ENCODE peak calls at places on chromosomes 5 and 9, in eight cellular contexts. W, E, I, B, D, J, T and C are unnamed samples.
A peak's percentile ranks its signal among the peaks of the same experiment; 100 is the strongest.

GRCh38 chr9:129351058-129351641 is 173.1 kb upstream of the IER5L start:
- DNase-seq in W (no peak), E (peak; percentile 89), I (peak; percentile 63), B (peak; percentile 29), D (no peak), J (no peak), T (no peak), C (no peak)

GRCh38 chr5:143679777-143680176 is 132.2 kb upstream of the HMHB1 start:
- DNase-seq in W (no peak), E (no peak), I (no peak), B (no peak), D (no peak), J (no peak), T (no peak), C (no peak)

GRCh38 chr5:56986631-56986957 is 34.7 kb upstream of the MIER3 start:
- DNase-seq in W (no peak), E (no peak), I (no peak), B (peak; percentile 2), D (no peak), J (no peak), T (no peak), C (no peak)

GRCh38 chr5:73499756-73500155 is 1.5 kb downstream of the BTF3 start:
- DNase-seq in W (no peak), E (no peak), I (no peak), B (no peak), D (no peak), J (no peak), T (no peak), C (no peak)

GRCh38 chr9:38318755-38319495 is 73.6 kb upstream of the ALDH1B1 start:
- DNase-seq in W (no peak), E (no peak), I (no peak), B (peak; percentile 44), D (no peak), J (no peak), T (no peak), C (no peak)

GRCh38 chr5:129163979-129164378 is 69.4 kb downstream of the ISOC1 start:
- DNase-seq in W (no peak), E (no peak), I (no peak), B (no peak), D (no peak), J (peak; percentile 26), T (no peak), C (no peak)

GRCh38 chr5:87069974-87070608 is 197.6 kb upstream of the RASA1 start:
- DNase-seq in W (peak; percentile 73), E (peak; percentile 51), I (no peak), B (peak; percentile 81), D (no peak), J (no peak), T (no peak), C (no peak)

GRCh38 chr5:57662991-57663390 is 180.4 kb upstream of the ACTBL2 start:
- DNase-seq in W (no peak), E (no peak), I (no peak), B (peak; percentile 25), D (no peak), J (no peak), T (no peak), C (no peak)

GRCh38 chr9:132978451-132979087 is at the start of gene GFI1B:
- DNase-seq in W (no peak), E (peak; percentile 84), I (no peak), B (no peak), D (no peak), J (no peak), T (no peak), C (no peak)

GRCh38 chr9:26682796-26683496 is 209.7 kb downstream of the CAAP1 start:
- DNase-seq in W (no peak), E (peak; percentile 61), I (no peak), B (no peak), D (no peak), J (no peak), T (no peak), C (no peak)

GRCh38 chr5:180370861-180371641 is 17.9 kb upstream of the GFPT2 start:
- DNase-seq in W (no peak), E (peak; percentile 62), I (no peak), B (no peak), D (no peak), J (peak; percentile 42), T (peak; percentile 53), C (no peak)

GRCh38 chr9:77826621-77827020 is 178.5 kb upstream of the GNA14 start:
- DNase-seq in W (no peak), E (no peak), I (no peak), B (no peak), D (no peak), J (no peak), T (no peak), C (no peak)

GRCh38 chr9:133855802-133856592 is 117.8 kb upstream of the SARDH start:
- DNase-seq in W (no peak), E (no peak), I (peak; percentile 57), B (peak; percentile 98), D (no peak), J (no peak), T (no peak), C (no peak)

GRCh38 chr5:56696900-56697299 is 118.4 kb upstream of the MAP3K1 start:
- DNase-seq in W (peak; percentile 70), E (no peak), I (peak; percentile 31), B (peak; percentile 59), D (peak; percentile 14), J (no peak), T (no peak), C (peak; percentile 41)

GRCh38 chr9:19133549-19134345 is 6.5 kb upstream of the PLIN2 start:
- DNase-seq in W (no peak), E (no peak), I (no peak), B (no peak), D (no peak), J (no peak), T (no peak), C (no peak)

GRCh38 chr9:99682870-99683269 is 138.8 kb upstream of the NR4A3 start:
- DNase-seq in W (no peak), E (no peak), I (no peak), B (no peak), D (no peak), J (no peak), T (no peak), C (no peak)

GRCh38 chr5:90473321-90474234 is 993 bp downstream of the MBLAC2 start:
- DNase-seq in W (peak; percentile 74), E (peak; percentile 83), I (peak; percentile 18), B (no peak), D (peak; percentile 12), J (peak; percentile 88), T (peak; percentile 47), C (peak; percentile 20)

GRCh38 chr5:158297002-158297527 is 438.1 kb upstream of the CLINT1 start:
- DNase-seq in W (no peak), E (no peak), I (no peak), B (no peak), D (no peak), J (no peak), T (no peak), C (no peak)
- H3K4me1 ChIP-seq in W (no peaks in the 10 kb centered on the region), E (no peaks in the 10 kb centered on the region), I (no peaks in the 10 kb centered on the region), B (no peaks in the 10 kb centered on the region), D (no peaks in the 10 kb centered on the region), J (no peaks in the 10 kb centered on the region), T (no peaks in the 10 kb centered on the region), C (no peaks in the 10 kb centered on the region)

DNA sequence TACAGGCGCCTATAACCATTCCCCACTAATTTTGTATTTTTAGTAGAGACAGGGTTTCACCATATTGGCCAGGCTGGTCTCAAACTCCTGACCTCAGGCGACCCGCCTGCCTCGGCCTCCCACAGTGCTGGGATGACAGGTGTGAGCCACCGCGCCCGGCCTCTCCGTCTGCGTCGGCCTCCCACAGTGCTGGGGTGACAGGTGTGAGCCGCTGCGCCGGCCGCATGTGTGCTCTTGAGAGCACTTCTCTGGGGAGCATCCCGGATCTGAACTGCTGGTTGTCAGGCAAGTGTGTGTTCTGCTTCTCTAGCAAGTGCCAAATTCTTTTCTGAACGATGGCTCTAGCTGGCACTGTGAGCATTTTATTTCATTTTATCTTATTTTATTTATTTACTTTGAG is 3.7 kb upstream of the ENTPD2 start:
- DNase-seq in W (no peak), E (no peak), I (no peak), B (no peak), D (no peak), J (no peak), T (no peak), C (no peak)
- H3K4me1 ChIP-seq in W (peaks cover 34% of the 10 kb centered on the region), E (no peaks in the 10 kb centered on the region), I (peaks cover 29% of the 10 kb centered on the region), B (no peaks in the 10 kb centered on the region), D (peaks cover 18% of the 10 kb centered on the region), J (peaks cover 25% of the 10 kb centered on the region), T (peaks cover 9% of the 10 kb centered on the region), C (peaks cover 8% of the 10 kb centered on the region)

GRCh38 chr5:134503937-134504437 is 21.5 kb upstream of the JADE2 start:
- DNase-seq in W (no peak), E (no peak), I (no peak), B (no peak), D (no peak), J (no peak), T (no peak), C (no peak)
- H3K4me1 ChIP-seq in W (peaks cover 8% of the 10 kb centered on the region), E (peaks cover 9% of the 10 kb centered on the region), I (no peaks in the 10 kb centered on the region), B (peaks cover 12% of the 10 kb centered on the region), D (peaks cover 13% of the 10 kb centered on the region), J (peaks cover 43% of the 10 kb centered on the region), T (peaks cover 47% of the 10 kb centered on the region), C (peaks cover 21% of the 10 kb centered on the region)

DNA sequence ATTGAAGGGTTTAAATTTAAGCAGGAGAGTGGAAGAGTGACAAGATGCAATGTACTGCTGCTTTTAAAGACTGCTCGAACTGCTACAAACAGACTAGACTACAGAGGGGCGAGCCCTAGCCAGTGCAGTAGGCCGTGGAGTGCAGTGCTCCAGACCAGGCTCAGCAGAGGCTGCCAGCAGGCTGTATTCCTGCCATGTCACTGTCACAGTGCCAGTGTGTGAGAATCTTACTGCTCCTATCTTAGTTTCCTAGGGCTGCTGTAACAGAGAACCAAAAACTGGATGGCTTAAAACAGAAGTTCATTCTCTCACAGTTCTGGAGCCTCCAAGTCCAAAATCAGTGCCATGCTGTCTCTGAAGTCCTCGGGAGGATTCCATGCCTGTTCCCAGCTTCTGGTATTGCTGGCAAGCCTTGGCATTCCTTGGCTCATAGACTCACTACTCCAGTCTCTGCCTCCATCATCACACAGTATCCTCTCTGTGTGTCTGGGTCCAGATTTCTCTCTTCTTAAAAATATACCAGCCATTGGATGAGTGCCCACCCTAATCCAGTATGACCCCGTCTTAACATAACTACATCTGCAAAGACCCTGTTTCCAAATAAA is 75.0 kb upstream of the SAP30L start:
- DNase-seq in W (peak; percentile 58), E (no peak), I (no peak), B (no peak), D (no peak), J (no peak), T (no peak), C (no peak)
- H3K4me1 ChIP-seq in W (peaks cover 49% of the 10 kb centered on the region), E (peaks cover 12% of the 10 kb centered on the region), I (no peaks in the 10 kb centered on the region), B (no peaks in the 10 kb centered on the region), D (no peaks in the 10 kb centered on the region), J (peaks cover 4% of the 10 kb centered on the region), T (peaks cover 17% of the 10 kb centered on the region), C (no peaks in the 10 kb centered on the region)

DNA sequence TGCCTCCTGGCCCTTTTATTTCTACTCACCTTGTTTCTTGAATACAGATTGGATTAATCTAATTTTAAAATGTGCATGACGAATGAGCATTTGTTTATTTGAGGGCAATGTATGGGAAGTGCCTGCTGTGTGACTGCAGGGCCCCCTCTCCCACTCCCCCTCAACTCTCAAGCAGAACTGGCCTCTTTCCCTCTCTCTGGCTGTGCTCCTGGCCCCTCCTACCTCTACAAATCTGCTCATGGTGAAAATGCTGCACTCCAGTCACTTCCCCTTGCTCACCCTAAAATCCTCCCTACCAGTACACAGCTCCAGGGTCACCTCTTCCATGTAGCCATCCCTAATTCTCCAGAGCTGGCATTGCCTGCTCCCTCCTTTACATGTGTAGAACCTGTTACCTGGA is 17.2 kb upstream of the NDST1 start:
- DNase-seq in W (no peak), E (no peak), I (no peak), B (no peak), D (no peak), J (no peak), T (no peak), C (no peak)
- H3K4me1 ChIP-seq in W (peaks cover 56% of the 10 kb centered on the region), E (peaks cover 14% of the 10 kb centered on the region), I (peaks cover 37% of the 10 kb centered on the region), B (peaks cover 46% of the 10 kb centered on the region), D (peaks cover 8% of the 10 kb centered on the region), J (peaks cover 49% of the 10 kb centered on the region), T (peaks cover 61% of the 10 kb centered on the region), C (peaks cover 3% of the 10 kb centered on the region)

GRCh38 chr9:71562140-71562539 is 206.2 kb downstream of the CEMIP2 start:
- DNase-seq in W (no peak), E (peak; percentile 69), I (no peak), B (no peak), D (no peak), J (no peak), T (no peak), C (no peak)
- H3K4me1 ChIP-seq in W (no peaks in the 10 kb centered on the region), E (peaks cover 3% of the 10 kb centered on the region), I (no peaks in the 10 kb centered on the region), B (no peaks in the 10 kb centered on the region), D (no peaks in the 10 kb centered on the region), J (no peaks in the 10 kb centered on the region), T (no peaks in the 10 kb centered on the region), C (no peaks in the 10 kb centered on the region)